ENCODE peak calls at places on chromosomes 2 and 18, in four cellular contexts. A, L, N and B are unnamed samples.

GRCh38 chr2:72367530-72368225 is 220.0 kb upstream of the CYP26B1 start:
- DNase-seq in A (no peak), L (no peak), N (peak; percentile 58), B (peak; percentile 50)

GRCh38 chr2:84694088-84694622 is 177.9 kb downstream of the DNAH6 start:
- DNase-seq in A (peak; percentile 8), L (no peak), N (no peak), B (no peak)

GRCh38 chr2:64698668-64699444 is 45.1 kb upstream of the SERTAD2 start:
- DNase-seq in A (no peak), L (no peak), N (no peak), B (no peak)

GRCh38 chr2:73069855-73070650 is 1.5 kb downstream of the SFXN5 start:
- DNase-seq in A (peak; percentile 8), L (no peak), N (no peak), B (no peak)

GRCh38 chr2:229910832-229911412 is 10.9 kb downstream of the TRIP12 start:
- DNase-seq in A (peak; percentile 36), L (no peak), N (no peak), B (peak; percentile 45)

GRCh38 chr2:8882094-8882493 is 44.7 kb upstream of the KIDINS220 start:
- DNase-seq in A (peak; percentile 25), L (peak; percentile 12), N (no peak), B (peak; percentile 77)

GRCh38 chr2:234081970-234082822 is 31.7 kb downstream of the SPP2 start:
- DNase-seq in A (no peak), L (no peak), N (peak; percentile 54), B (no peak)

GRCh38 chr2:109124982-109125594 is 3.9 kb upstream of the SH3RF3 start:
- DNase-seq in A (peak; percentile 45), L (no peak), N (no peak), B (no peak)

GRCh38 chr18:58694221-58694620 is 23.0 kb downstream of the MALT1 start:
- DNase-seq in A (no peak), L (no peak), N (no peak), B (no peak)

GRCh38 chr2:55993685-55994084 is 70.1 kb upstream of the EFEMP1 start:
- DNase-seq in A (no peak), L (no peak), N (no peak), B (no peak)

GRCh38 chr2:226999676-227000075 is 163.8 kb downstream of the RHBDD1 start:
- DNase-seq in A (no peak), L (no peak), N (no peak), B (no peak)

GRCh38 chr2:70708376-70709199 is 59.4 kb downstream of the ADD2 start:
- DNase-seq in A (no peak), L (no peak), N (no peak), B (no peak)

GRCh38 chr2:176491172-176491904 is 222.1 kb downstream of the MTX2 start:
- DNase-seq in A (peak; percentile 91), L (no peak), N (no peak), B (no peak)

GRCh38 chr2:239926587-239927234 is 98.4 kb downstream of the NDUFA10 start:
- DNase-seq in A (peak; percentile 36), L (no peak), N (no peak), B (no peak)

GRCh38 chr18:34028341-34028740 is 196.4 kb downstream of the NOL4 start:
- DNase-seq in A (no peak), L (no peak), N (no peak), B (no peak)

GRCh38 chr2:46304635-46305034 is 7.4 kb downstream of the EPAS1 start:
- DNase-seq in A (peak; percentile 63), L (no peak), N (no peak), B (no peak)

GRCh38 chr2:56682397-56682760 is 498.6 kb downstream of the CCDC85A start:
- DNase-seq in A (no peak), L (no peak), N (no peak), B (no peak)

GRCh38 chr2:238426568-238427434 is at the start of gene ASB1:
- DNase-seq in A (peak; percentile 90), L (peak; percentile 86), N (peak; percentile 88), B (peak; percentile 94)

GRCh38 chr2:127941461-127941860 is 55.7 kb upstream of the AMMECR1L start:
- DNase-seq in A (no peak), L (no peak), N (no peak), B (no peak)
- H3K36me3 ChIP-seq in A (peaks cover 60% of the 10 kb centered on the region), L (peaks cover 62% of the 10 kb centered on the region), N (peaks cover 59% of the 10 kb centered on the region), B (peaks cover 14% of the 10 kb centered on the region)

DNA sequence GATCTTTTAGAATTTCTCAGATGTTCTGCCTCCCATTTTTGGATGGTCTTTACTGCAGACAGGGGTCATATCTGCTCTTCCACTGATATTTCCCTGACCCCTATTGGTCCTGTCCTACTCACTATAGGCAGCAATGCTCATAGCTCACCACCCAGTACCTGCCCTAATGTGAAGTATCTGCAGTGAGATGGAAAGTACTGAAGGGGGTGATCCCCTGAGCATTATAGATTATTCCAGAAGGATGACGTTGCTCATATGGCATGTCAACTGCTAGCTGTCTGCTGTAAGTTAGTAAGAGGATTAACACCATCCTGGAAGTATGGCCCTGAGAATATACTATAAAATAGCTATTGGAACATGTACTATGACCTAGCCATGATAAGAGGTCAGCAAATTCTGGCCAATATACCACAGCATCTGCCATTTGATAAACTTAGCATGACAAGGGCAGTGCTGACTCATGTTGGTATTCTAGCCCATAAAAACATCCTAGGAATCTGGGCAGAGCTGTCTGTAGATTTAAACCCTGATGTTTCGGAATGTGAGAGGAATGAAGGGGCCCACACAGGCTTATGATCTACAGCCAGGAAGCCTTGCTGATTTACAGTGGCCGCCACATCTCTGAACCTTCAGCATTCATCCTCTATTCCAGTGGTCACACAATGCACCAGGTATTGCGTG is 451.4 kb downstream of the TNS1 start:
- DNase-seq in A (no peak), L (no peak), N (no peak), B (no peak)
- H3K9me3 ChIP-seq in A (no peaks in the 10 kb centered on the region), L (no peaks in the 10 kb centered on the region), N (no peaks in the 10 kb centered on the region), B (no peaks in the 10 kb centered on the region)

GRCh38 chr18:9117980-9118841 is 15.7 kb downstream of the NDUFV2 start:
- DNase-seq in A (no peak), L (no peak), N (no peak), B (no peak)

GRCh38 chr18:9115984-9116383 is 13.5 kb downstream of the NDUFV2 start:
- DNase-seq in A (no peak), L (no peak), N (no peak), B (no peak)

GRCh38 chr18:9123520-9123919 is 13.1 kb upstream of the ANKRD12 start:
- DNase-seq in A (no peak), L (no peak), N (no peak), B (no peak)

GRCh38 chr18:9124824-9125223 is 11.8 kb upstream of the ANKRD12 start:
- DNase-seq in A (no peak), L (no peak), N (no peak), B (no peak)

DNA sequence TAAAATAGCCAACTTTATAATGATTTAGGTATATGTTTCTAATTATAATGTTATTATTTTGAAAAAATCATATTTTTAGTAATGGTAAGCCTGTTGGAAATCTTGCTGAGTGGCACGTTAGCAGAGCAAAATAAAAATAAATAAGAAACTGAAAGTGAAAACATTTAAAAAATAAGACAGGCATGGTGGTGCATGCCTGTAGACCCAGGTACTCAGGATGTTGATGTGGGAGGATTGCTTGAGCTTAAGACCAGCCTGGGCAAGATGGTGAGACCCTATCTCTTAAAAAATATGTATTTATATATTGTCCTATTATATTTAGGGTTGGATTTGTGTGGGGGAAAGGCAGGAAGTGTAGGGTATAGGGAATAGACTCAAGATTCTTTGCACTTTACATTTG is 15.8 kb upstream of the ANKRD12 start:
- DNase-seq in A (no peak), L (no peak), N (no peak), B (no peak)
- H3K36me3 ChIP-seq in A (peaks cover 74% of the 10 kb centered on the region), L (peaks cover 98% of the 10 kb centered on the region), N (peaks cover 51% of the 10 kb centered on the region), B (peaks cover 51% of the 10 kb centered on the region)

GRCh38 chr2:598043-598802 is 79.0 kb downstream of the TMEM18 start:
- DNase-seq in A (no peak), L (no peak), N (no peak), B (no peak)
- H3K9me3 ChIP-seq in A (no peaks in the 10 kb centered on the region), L (no peaks in the 10 kb centered on the region), N (no peaks in the 10 kb centered on the region), B (no peaks in the 10 kb centered on the region)

GRCh38 chr2:15410884-15411283 is 150.2 kb downstream of the NBAS start:
- DNase-seq in A (no peak), L (no peak), N (no peak), B (no peak)

GRCh38 chr2:15412309-15412708 is 148.8 kb downstream of the NBAS start:
- DNase-seq in A (no peak), L (no peak), N (no peak), B (no peak)

GRCh38 chr2:15408759-15409158 is 152.4 kb downstream of the NBAS start:
- DNase-seq in A (no peak), L (no peak), N (no peak), B (no peak)

GRCh38 chr2:15412779-15413178 is 148.4 kb downstream of the NBAS start:
- DNase-seq in A (no peak), L (no peak), N (no peak), B (no peak)

GRCh38 chr2:15407666-15408065 is 153.5 kb downstream of the NBAS start:
- DNase-seq in A (no peak), L (no peak), N (no peak), B (no peak)
- H3K36me3 ChIP-seq in A (peaks cover 4% of the 10 kb centered on the region), L (peaks cover 6% of the 10 kb centered on the region), N (peaks cover 25% of the 10 kb centered on the region), B (no peaks in the 10 kb centered on the region)

DNA sequence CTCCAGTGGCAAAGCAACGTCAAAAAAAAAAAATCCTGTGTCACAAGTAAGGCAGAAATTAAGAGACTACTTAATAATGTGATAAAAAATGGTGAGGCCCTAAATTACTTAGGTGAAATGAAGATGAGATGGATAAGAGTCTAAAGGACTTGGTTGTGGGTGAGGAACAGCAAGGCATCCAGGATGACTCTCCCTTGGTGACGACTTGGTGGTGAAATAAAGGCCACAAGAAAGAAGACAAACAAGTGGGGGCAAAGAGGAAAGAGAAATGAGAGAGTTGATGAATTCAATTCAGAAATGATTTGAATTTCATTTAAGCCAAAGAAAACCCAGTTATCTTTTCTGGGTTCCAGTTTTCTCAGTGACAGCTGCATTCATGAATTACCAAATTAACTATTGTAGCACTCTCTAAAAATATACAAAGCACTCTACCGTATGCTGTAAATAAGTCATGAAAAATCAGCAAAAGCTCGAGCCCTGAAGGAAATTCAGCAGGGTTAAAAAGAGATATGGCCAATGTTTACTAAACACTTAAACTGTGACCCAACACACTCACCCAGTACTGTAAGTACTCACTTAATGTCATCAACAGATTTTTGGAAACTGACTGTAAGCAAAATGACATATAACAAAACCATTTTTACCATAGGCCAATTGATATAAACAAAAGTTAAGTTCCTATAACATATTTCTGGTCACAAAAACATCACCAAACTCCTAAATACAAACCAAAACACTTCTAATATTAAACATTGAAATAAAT is 1.4 kb downstream of the METTL8 start:
- DNase-seq in A (no peak), L (no peak), N (no peak), B (no peak)
- H3K9me3 ChIP-seq in A (peaks cover 16% of the 10 kb centered on the region), L (peaks cover 10% of the 10 kb centered on the region), N (no peaks in the 10 kb centered on the region), B (no peaks in the 10 kb centered on the region)

DNA sequence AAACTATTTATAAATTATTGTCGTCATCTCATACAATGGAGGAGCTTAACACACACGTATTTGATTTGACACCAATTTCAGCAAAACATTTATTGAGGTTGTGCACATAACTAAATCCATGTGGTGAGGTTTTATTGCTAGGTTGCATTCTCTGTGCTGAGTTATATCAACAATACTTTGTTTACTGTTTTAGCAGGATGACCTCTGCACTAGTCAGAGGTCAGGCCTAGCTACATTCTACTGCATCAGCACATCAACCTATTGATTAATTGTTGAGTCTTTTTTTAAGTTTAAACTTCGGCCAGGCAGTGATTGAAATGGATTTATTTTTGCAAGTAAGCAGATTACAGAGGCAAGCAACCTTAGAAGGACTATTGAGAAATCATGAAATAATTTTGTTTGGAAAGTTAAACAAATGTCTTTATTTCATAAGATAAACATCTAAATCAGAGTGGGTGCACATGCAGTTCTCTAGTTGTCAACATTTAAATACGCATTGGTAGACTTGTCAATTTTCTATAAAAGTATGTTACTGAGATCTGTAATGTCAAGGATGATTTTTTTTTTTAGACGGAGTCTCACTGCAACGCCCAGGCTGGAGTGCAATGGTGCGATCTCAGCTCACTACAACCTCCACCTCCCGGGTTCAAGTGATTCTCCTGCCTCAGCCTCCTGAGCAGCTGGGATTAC is 75.2 kb upstream of the CD28 start:
- DNase-seq in A (no peak), L (no peak), N (no peak), B (no peak)
- H3K36me3 ChIP-seq in A (no peaks in the 10 kb centered on the region), L (no peaks in the 10 kb centered on the region), N (no peaks in the 10 kb centered on the region), B (no peaks in the 10 kb centered on the region)